ENCODE peak calls at places on chromosomes 12 and 14, in seven cellular contexts. E is A549, L is cardiac muscle cell, B is natural killer cell, D is fibroblast of villous mesenchyme, W is fibroblast of mammary gland, X is ascending aorta. I is an unnamed sample.

GRCh38 chr14:96102071-96102856 is 63.1 kb downstream of the C14orf132 start:
- DNase-seq in E (no peak), L (no peak), B (no peak), D (peak), W (no peak), X (no peak), I (no peak)

GRCh38 chr12:11446372-11446771 is 51.0 kb upstream of the PRB2 start:
- DNase-seq in E (no peak), L (no peak), B (no peak), D (no peak), W (no peak), X (no peak), I (no peak)

GRCh38 chr12:26823391-26823790 is 9.6 kb downstream of the ITPR2 start:
- DNase-seq in E (no peak), L (no peak), B (no peak), D (no peak), W (peak), X (no peak), I (no peak)

GRCh38 chr12:857611-858010 is 91.9 kb downstream of the RAD52 start:
- DNase-seq in E (peak), L (no peak), B (no peak), D (peak), W (peak), X (no peak), I (no peak)

GRCh38 chr14:21997300-21997699 is 323.7 kb upstream of the OR4E1 start:
- DNase-seq in E (no peak), L (peak), B (no peak), D (no peak), W (peak), X (no peak), I (peak)

GRCh38 chr14:65180725-65181025 is 78.4 kb upstream of the MAX start:
- DNase-seq in E (no peak), L (no peak), B (no peak), D (no peak), W (no peak), X (no peak), I (no peak)

GRCh38 chr12:92248977-92249376 is 103.3 kb upstream of the BTG1 start:
- DNase-seq in E (no peak), L (no peak), B (no peak), D (no peak), W (no peak), X (no peak), I (no peak)

GRCh38 chr12:132191715-132192553 is 47.7 kb downstream of the NOC4L start:
- DNase-seq in E (no peak), L (no peak), B (no peak), D (no peak), W (no peak), X (no peak), I (no peak)

GRCh38 chr14:76957224-76957881 is 71.2 kb downstream of the IRF2BPL start:
- DNase-seq in E (no peak), L (no peak), B (no peak), D (no peak), W (no peak), X (no peak), I (no peak)
- TF ChIP-seq CTCF in E (no peak), L (no peak), B (no peak), D (no peak), W (no peak), X (no peak), I (no peak)

GRCh38 chr12:49609875-49610154 is 4.4 kb upstream of the FAM186B start:
- DNase-seq in E (no peak), L (no peak), B (no peak), D (no peak), W (no peak), X (no peak), I (no peak)
- TF ChIP-seq CTCF in E (peak), L (no peak), B (no peak), D (no peak), W (peak), X (no peak), I (no peak)

DNA sequence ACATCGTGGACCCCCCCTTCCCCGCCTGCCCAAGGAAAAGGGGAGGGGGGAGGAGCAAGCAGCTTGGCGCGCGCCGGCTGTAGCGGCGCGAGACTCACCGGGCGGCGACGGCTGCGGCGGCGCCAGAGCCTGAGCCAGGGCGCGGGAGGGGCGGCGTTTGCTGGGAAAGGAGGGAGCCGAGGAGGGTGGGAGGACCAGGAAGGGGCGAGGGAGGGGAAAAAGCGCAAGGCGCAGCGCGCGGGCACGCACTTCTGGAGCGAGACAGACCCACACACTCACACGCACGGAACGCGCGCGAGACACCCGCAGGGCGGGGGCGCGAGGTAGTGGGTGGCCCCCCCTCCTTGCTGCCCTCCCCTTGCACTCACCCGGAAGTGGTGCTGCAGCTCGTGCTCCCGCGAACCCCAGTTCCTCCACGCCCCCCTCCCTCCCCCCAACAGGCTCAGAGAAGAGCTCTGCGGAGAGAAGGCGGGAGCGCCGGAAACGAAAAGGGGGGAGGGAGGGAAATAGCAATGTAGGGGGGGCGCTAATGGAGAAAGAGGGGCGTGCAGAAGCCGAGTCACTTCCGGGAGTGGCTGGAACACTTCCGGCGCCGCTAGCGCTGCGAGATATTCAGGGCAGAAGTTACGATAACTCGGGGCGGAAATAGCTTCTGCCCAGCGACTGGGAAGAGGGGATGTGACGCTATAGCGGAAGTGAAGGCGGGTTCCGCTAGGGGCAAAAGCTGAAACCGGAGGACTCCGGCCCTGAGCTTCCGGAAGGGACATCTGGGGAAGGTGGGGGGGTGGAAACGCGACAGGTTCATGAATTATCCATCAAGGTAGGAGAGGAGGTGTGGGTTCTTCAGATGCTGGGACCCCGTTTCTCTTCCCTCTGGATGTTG is at the start of gene ZNF384:
- DNase-seq in E (peak), L (peak), B (peak), D (peak), W (peak), X (peak), I (peak)
- TF ChIP-seq CTCF in E (no peak), L (peak), B (no peak), D (peak), W (no peak), X (no peak), I (peak)

DNA sequence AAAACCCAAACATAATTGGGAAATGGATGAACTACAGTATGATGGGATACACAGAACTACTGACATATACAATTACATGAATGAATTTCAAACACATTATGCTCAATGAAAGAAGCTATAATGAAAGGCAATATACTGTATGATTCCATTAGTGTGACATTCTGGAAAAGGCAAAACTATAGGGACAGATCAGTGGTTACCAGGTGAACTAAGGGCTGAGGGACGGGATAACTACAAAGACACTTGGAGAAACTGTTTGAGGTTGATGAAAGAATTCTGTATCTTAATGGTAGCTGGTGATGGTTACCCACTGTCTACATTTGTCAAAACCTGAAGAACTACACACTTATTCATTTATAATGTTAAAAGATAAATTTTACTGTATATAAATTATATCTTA is 7.7 kb downstream of the ZFC3H1 start:
- DNase-seq in E (no peak), L (no peak), B (no peak), D (no peak), W (no peak), X (no peak), I (no peak)
- TF ChIP-seq CTCF in E (no peak), L (no peak), B (no peak), D (no peak), W (no peak), X (no peak), I (no peak)

GRCh38 chr14:92656306-92656705 is 92.1 kb downstream of the LGMN start:
- DNase-seq in E (no peak), L (no peak), B (no peak), D (no peak), W (no peak), X (no peak), I (no peak)
- TF ChIP-seq CTCF in E (no peak), L (no peak), B (no peak), D (peak), W (peak), X (peak), I (no peak)